ENCODE peak calls at places on chromosomes 4 and X, in seven cellular contexts. U is NCI-H1930; Y is EL; P is stimulated activated CD4-positive, alpha-beta T cell treated with anti-CD3 and anti-CD28 coated beads, Interleukin-15, amount 100 ng/mL, for 1 hour; N is SIG-M5; C is M059J; F is stimulated activated effector memory CD8-positive, alpha-beta T cell treated with anti-CD3 and anti-CD28 coated beads, Interleukin-12 subunit alpha, Interleukin-12 subunit beta, amount 100 ng/mL, for 72 hours. I is an unnamed sample.

GRCh38 chrX:115029869-115030564 is 12.6 kb upstream of the IL13RA2 start:
- DNase-seq in U (no peak), Y (no peak), P (no peak), N (no peak), C (no peak), F (no peak), I (no peak)

GRCh38 chr4:54513231-54513630 is 144.5 kb upstream of the KIT start:
- DNase-seq in U (no peak), Y (peak; percentile 94), P (no peak), N (no peak), C (peak; percentile 84), F (no peak), I (no peak)

GRCh38 chr4:8832130-8832930 is 39.3 kb downstream of the HMX1 start:
- DNase-seq in U (no peak), Y (no peak), P (no peak), N (no peak), C (peak; percentile 22), F (no peak), I (no peak)

GRCh38 chr4:81499840-81500239 is 28.1 kb upstream of the RASGEF1B start:
- DNase-seq in U (no peak), Y (no peak), P (no peak), N (no peak), C (no peak), F (no peak), I (no peak)

GRCh38 chrX:12894074-12894691 is 12.2 kb upstream of the TLR8 start:
- DNase-seq in U (no peak), Y (peak; percentile 39), P (peak; percentile 10), N (no peak), C (peak; percentile 48), F (no peak), I (no peak)

GRCh38 chrX:49282647-49283011 is 13.0 kb downstream of the PPP1R3F start:
- DNase-seq in U (no peak), Y (no peak), P (no peak), N (no peak), C (no peak), F (no peak), I (no peak)

GRCh38 chrX:153945956-153946909 is 1.8 kb upstream of the RENBP start:
- DNase-seq in U (no peak), Y (no peak), P (no peak), N (no peak), C (peak; percentile 61), F (no peak), I (no peak)

GRCh38 chrX:109742722-109743121 is 9.7 kb upstream of the ACSL4 start:
- DNase-seq in U (no peak), Y (no peak), P (no peak), N (no peak), C (no peak), F (no peak), I (no peak)

GRCh38 chr4:36651253-36651652 is 369.8 kb downstream of the DTHD1 start:
- DNase-seq in U (no peak), Y (no peak), P (no peak), N (no peak), C (no peak), F (no peak), I (no peak)

GRCh38 chr4:168923526-168924194 is 86.4 kb downstream of the CBR4 start:
- DNase-seq in U (peak; percentile 70), Y (peak; percentile 67), P (no peak), N (no peak), C (peak; percentile 56), F (peak; percentile 30), I (no peak)

GRCh38 chr4:184664445-184665210 is 15.1 kb downstream of the PRIMPOL start:
- DNase-seq in U (no peak), Y (no peak), P (no peak), N (no peak), C (peak; percentile 6), F (no peak), I (no peak)

GRCh38 chr4:123995939-123996338 is 599.3 kb downstream of the SPRY1 start:
- DNase-seq in U (no peak), Y (peak; percentile 80), P (no peak), N (no peak), C (peak; percentile 77), F (no peak), I (no peak)

GRCh38 chr4:140150636-140150885 is 3.4 kb downstream of the MAML3 start:
- DNase-seq in U (peak; percentile 78), Y (no peak), P (no peak), N (no peak), C (no peak), F (peak; percentile 3), I (no peak)

GRCh38 chrX:1592128-1592862 is 891 bp downstream of the AKAP17A start:
- DNase-seq in U (no peak), Y (peak; percentile 26), P (no peak), N (no peak), C (no peak), F (no peak), I (no peak)

GRCh38 chrX:581717-582116 is 48.9 kb upstream of the SHOX start:
- DNase-seq in U (no peak), Y (peak; percentile 38), P (no peak), N (no peak), C (no peak), F (no peak), I (no peak)

GRCh38 chrX:57083143-57083542 is 38.2 kb downstream of the SPIN2B start:
- DNase-seq in U (no peak), Y (no peak), P (no peak), N (no peak), C (no peak), F (no peak), I (no peak)

GRCh38 chr4:74267998-74268606 is 40.2 kb upstream of the EPGN start:
- DNase-seq in U (no peak), Y (peak; percentile 66), P (no peak), N (no peak), C (peak; percentile 84), F (no peak), I (no peak)